ENCODE peak calls at places on chromosome 2, in eight cellular contexts. One of them, this sample, is unnamed. For H3K36me3, the result is how much of the 10 kb centered on the place peaks cover.

GRCh38 chr2:58710795-58711279 is 469.7 kb upstream of the FANCL start:
- DNase-seq in upper lobe of right lung: no peak
- DNase-seq in brain microvascular endothelial cell: no peak
- DNase-seq in HCT116: no peak
- DNase-seq in thoracic aorta: no peak
- DNase-seq in psoas muscle: no peak
- DNase-seq in heart left ventricle: no peak
- DNase-seq in PC-3: no peak
- DNase-seq in this sample: no peak

GRCh38 chr2:184030245-184030644 is 568.1 kb upstream of the ZNF804A start:
- DNase-seq in PC-3: no peak
- DNase-seq in psoas muscle: no peak
- DNase-seq in heart left ventricle: no peak
- DNase-seq in upper lobe of right lung: no peak
- DNase-seq in HCT116: no peak
- DNase-seq in brain microvascular endothelial cell: no peak
- DNase-seq in thoracic aorta: no peak
- DNase-seq in this sample: no peak

GRCh38 chr2:157874997-157875719 is 972 bp downstream of the ACVR1 start:
- DNase-seq in HCT116: no peak
- DNase-seq in heart left ventricle: no peak
- DNase-seq in thoracic aorta: no peak
- DNase-seq in upper lobe of right lung: peak
- DNase-seq in PC-3: peak
- DNase-seq in psoas muscle: peak
- DNase-seq in brain microvascular endothelial cell: peak
- DNase-seq in this sample: peak

GRCh38 chr2:128306081-128306930 is 12.4 kb downstream of the HS6ST1 start:
- DNase-seq in thoracic aorta: no peak
- DNase-seq in upper lobe of right lung: peak
- DNase-seq in heart left ventricle: peak
- DNase-seq in brain microvascular endothelial cell: peak
- DNase-seq in PC-3: peak
- DNase-seq in psoas muscle: peak
- DNase-seq in HCT116: no peak
- DNase-seq in this sample: no peak

GRCh38 chr2:78979380-78980238 is 45.9 kb upstream of the REG3G start:
- DNase-seq in brain microvascular endothelial cell: no peak
- DNase-seq in upper lobe of right lung: no peak
- DNase-seq in PC-3: peak
- DNase-seq in heart left ventricle: no peak
- DNase-seq in HCT116: no peak
- DNase-seq in psoas muscle: peak
- DNase-seq in thoracic aorta: no peak
- DNase-seq in this sample: peak

GRCh38 chr2:6780765-6781274 is 84.9 kb downstream of the CMPK2 start:
- DNase-seq in thoracic aorta: no peak
- DNase-seq in brain microvascular endothelial cell: peak
- DNase-seq in PC-3: peak
- DNase-seq in psoas muscle: peak
- DNase-seq in heart left ventricle: peak
- DNase-seq in HCT116: no peak
- DNase-seq in upper lobe of right lung: peak
- DNase-seq in this sample: peak

GRCh38 chr2:129179199-129179598 is 800.3 kb upstream of the RAB6C start:
- DNase-seq in PC-3: no peak
- DNase-seq in heart left ventricle: no peak
- DNase-seq in brain microvascular endothelial cell: no peak
- DNase-seq in thoracic aorta: no peak
- DNase-seq in upper lobe of right lung: no peak
- DNase-seq in HCT116: no peak
- DNase-seq in psoas muscle: no peak
- DNase-seq in this sample: no peak

GRCh38 chr2:28387082-28387960 is 5.3 kb upstream of the FOSL2 start:
- DNase-seq in brain microvascular endothelial cell: no peak
- DNase-seq in heart left ventricle: no peak
- DNase-seq in upper lobe of right lung: no peak
- DNase-seq in psoas muscle: no peak
- DNase-seq in HCT116: no peak
- DNase-seq in PC-3: peak
- DNase-seq in thoracic aorta: no peak
- DNase-seq in this sample: no peak

GRCh38 chr2:95314964-95315611 is 17.9 kb downstream of the KCNIP3 start:
- DNase-seq in upper lobe of right lung: no peak
- DNase-seq in psoas muscle: peak
- DNase-seq in brain microvascular endothelial cell: peak
- DNase-seq in HCT116: peak
- DNase-seq in PC-3: peak
- DNase-seq in heart left ventricle: peak
- DNase-seq in thoracic aorta: no peak
- DNase-seq in this sample: no peak

GRCh38 chr2:58350484-58350883 is 109.4 kb upstream of the FANCL start:
- DNase-seq in PC-3: no peak
- DNase-seq in HCT116: no peak
- DNase-seq in brain microvascular endothelial cell: no peak
- DNase-seq in heart left ventricle: no peak
- DNase-seq in upper lobe of right lung: no peak
- DNase-seq in psoas muscle: no peak
- DNase-seq in thoracic aorta: no peak
- DNase-seq in this sample: no peak

GRCh38 chr2:50956886-50957285 is 75.0 kb downstream of the NRXN1 start:
- DNase-seq in brain microvascular endothelial cell: no peak
- DNase-seq in HCT116: no peak
- DNase-seq in psoas muscle: no peak
- DNase-seq in PC-3: peak
- DNase-seq in upper lobe of right lung: no peak
- DNase-seq in heart left ventricle: no peak
- DNase-seq in thoracic aorta: no peak
- DNase-seq in this sample: no peak

DNA sequence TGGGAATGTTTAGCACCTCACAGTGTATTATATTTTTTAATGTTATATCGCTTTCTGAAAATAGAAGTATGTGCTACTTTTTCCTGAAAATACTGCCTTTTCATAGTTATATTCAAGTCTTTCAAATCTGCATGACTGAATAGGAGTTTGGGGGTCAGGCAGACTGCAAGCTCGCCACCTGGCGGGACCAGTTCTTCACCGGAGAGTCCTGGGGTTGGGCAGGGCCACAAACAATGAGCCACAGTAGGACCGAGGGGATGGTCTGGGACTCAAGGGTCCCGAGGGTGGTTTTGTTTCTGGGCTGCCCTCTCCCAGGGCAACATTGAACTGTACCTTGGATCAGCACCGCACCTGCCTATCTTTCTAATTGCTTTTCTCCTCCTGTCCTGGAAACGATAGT is 70.6 kb downstream of the VWA3B start:
- DNase-seq in thoracic aorta: no peak
- DNase-seq in PC-3: peak
- DNase-seq in psoas muscle: no peak
- DNase-seq in upper lobe of right lung: no peak
- DNase-seq in brain microvascular endothelial cell: no peak
- DNase-seq in heart left ventricle: no peak
- DNase-seq in HCT116: no peak
- DNase-seq in this sample: no peak
- H3K4me3 ChIP-seq in thoracic aorta: no peak
- H3K4me3 ChIP-seq in PC-3: no peak
- H3K4me3 ChIP-seq in psoas muscle: no peak
- H3K4me3 ChIP-seq in upper lobe of right lung: no peak
- H3K4me3 ChIP-seq in brain microvascular endothelial cell: no peak
- H3K4me3 ChIP-seq in heart left ventricle: no peak
- H3K4me3 ChIP-seq in HCT116: no peak
- H3K4me3 ChIP-seq in this sample: no peak

GRCh38 chr2:74426181-74426758 is 4.7 kb downstream of the WDR54 start:
- DNase-seq in heart left ventricle: no peak
- DNase-seq in upper lobe of right lung: peak
- DNase-seq in brain microvascular endothelial cell: no peak
- DNase-seq in PC-3: no peak
- DNase-seq in HCT116: no peak
- DNase-seq in psoas muscle: no peak
- DNase-seq in thoracic aorta: no peak
- DNase-seq in this sample: no peak
- H3K36me3 ChIP-seq in heart left ventricle: half or more
- H3K36me3 ChIP-seq in upper lobe of right lung: under half
- H3K36me3 ChIP-seq in brain microvascular endothelial cell: under half
- H3K36me3 ChIP-seq in PC-3: under half
- H3K36me3 ChIP-seq in HCT116: half or more
- H3K36me3 ChIP-seq in psoas muscle: under half
- H3K36me3 ChIP-seq in thoracic aorta: under half
- H3K36me3 ChIP-seq in this sample: under half

GRCh38 chr2:174342600-174343342 is 8.0 kb downstream of the SP9 start:
- DNase-seq in psoas muscle: no peak
- DNase-seq in PC-3: no peak
- DNase-seq in heart left ventricle: peak
- DNase-seq in HCT116: no peak
- DNase-seq in brain microvascular endothelial cell: no peak
- DNase-seq in thoracic aorta: no peak
- DNase-seq in upper lobe of right lung: no peak
- DNase-seq in this sample: no peak

GRCh38 chr2:174341995-174342571 is 7.3 kb downstream of the SP9 start:
- DNase-seq in HCT116: no peak
- DNase-seq in heart left ventricle: peak
- DNase-seq in PC-3: no peak
- DNase-seq in upper lobe of right lung: no peak
- DNase-seq in brain microvascular endothelial cell: no peak
- DNase-seq in psoas muscle: peak
- DNase-seq in thoracic aorta: no peak
- DNase-seq in this sample: no peak

GRCh38 chr2:174343343-174343637 is 8.5 kb downstream of the SP9 start:
- DNase-seq in psoas muscle: no peak
- DNase-seq in brain microvascular endothelial cell: no peak
- DNase-seq in PC-3: no peak
- DNase-seq in heart left ventricle: no peak
- DNase-seq in HCT116: no peak
- DNase-seq in upper lobe of right lung: no peak
- DNase-seq in thoracic aorta: no peak
- DNase-seq in this sample: no peak

GRCh38 chr2:174343638-174344455 is 9.1 kb downstream of the SP9 start:
- DNase-seq in PC-3: no peak
- DNase-seq in HCT116: no peak
- DNase-seq in psoas muscle: no peak
- DNase-seq in upper lobe of right lung: no peak
- DNase-seq in thoracic aorta: no peak
- DNase-seq in brain microvascular endothelial cell: no peak
- DNase-seq in heart left ventricle: peak
- DNase-seq in this sample: no peak

GRCh38 chr2:174344716-174345472 is 10.1 kb downstream of the SP9 start:
- DNase-seq in upper lobe of right lung: no peak
- DNase-seq in heart left ventricle: no peak
- DNase-seq in brain microvascular endothelial cell: no peak
- DNase-seq in HCT116: peak
- DNase-seq in PC-3: peak
- DNase-seq in psoas muscle: no peak
- DNase-seq in thoracic aorta: no peak
- DNase-seq in this sample: peak
- TF ChIP-seq CTCF in upper lobe of right lung: peak
- TF ChIP-seq CTCF in heart left ventricle: peak
- TF ChIP-seq CTCF in brain microvascular endothelial cell: peak
- TF ChIP-seq CTCF in HCT116: peak
- TF ChIP-seq CTCF in PC-3: peak
- TF ChIP-seq CTCF in psoas muscle: peak
- TF ChIP-seq CTCF in thoracic aorta: no peak
- TF ChIP-seq CTCF in this sample: peak

GRCh38 chr2:136422512-136422911 is 304.6 kb upstream of the CXCR4 start:
- DNase-seq in psoas muscle: no peak
- DNase-seq in thoracic aorta: no peak
- DNase-seq in brain microvascular endothelial cell: no peak
- DNase-seq in upper lobe of right lung: no peak
- DNase-seq in heart left ventricle: no peak
- DNase-seq in HCT116: no peak
- DNase-seq in PC-3: no peak
- DNase-seq in this sample: no peak

GRCh38 chr2:136424112-136424511 is 306.2 kb upstream of the CXCR4 start:
- DNase-seq in PC-3: no peak
- DNase-seq in brain microvascular endothelial cell: no peak
- DNase-seq in upper lobe of right lung: no peak
- DNase-seq in thoracic aorta: no peak
- DNase-seq in HCT116: no peak
- DNase-seq in psoas muscle: no peak
- DNase-seq in heart left ventricle: no peak
- DNase-seq in this sample: no peak

GRCh38 chr2:136420346-136420745 is 302.4 kb upstream of the CXCR4 start:
- DNase-seq in brain microvascular endothelial cell: no peak
- DNase-seq in HCT116: no peak
- DNase-seq in heart left ventricle: no peak
- DNase-seq in PC-3: no peak
- DNase-seq in upper lobe of right lung: no peak
- DNase-seq in thoracic aorta: no peak
- DNase-seq in psoas muscle: no peak
- DNase-seq in this sample: no peak

DNA sequence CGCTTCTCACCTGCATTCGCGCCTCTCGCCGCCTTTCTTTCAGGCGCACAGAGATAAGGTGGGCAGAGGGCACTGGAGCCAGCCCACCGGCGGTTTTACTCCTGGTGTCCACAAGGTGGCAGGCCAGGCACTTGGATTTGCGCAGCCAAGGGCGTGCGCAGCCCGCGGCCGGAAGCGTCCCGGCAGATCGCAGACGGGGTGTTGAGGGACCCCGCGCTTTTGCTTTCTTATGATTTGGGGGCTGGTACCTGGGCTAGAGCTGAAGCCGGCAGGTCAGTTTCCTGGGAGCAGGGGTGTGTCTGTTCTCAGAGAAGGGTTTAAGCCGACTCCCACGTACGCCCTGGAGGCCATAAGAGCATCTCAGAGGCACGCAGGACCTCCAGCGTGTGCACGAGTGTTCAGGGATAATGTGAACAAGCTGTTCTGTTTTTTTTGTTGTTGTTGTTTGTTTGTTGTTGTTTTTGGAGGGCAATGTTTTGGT is 305.6 kb upstream of the CXCR4 start:
- DNase-seq in HCT116: peak
- DNase-seq in brain microvascular endothelial cell: peak
- DNase-seq in heart left ventricle: peak
- DNase-seq in thoracic aorta: no peak
- DNase-seq in psoas muscle: peak
- DNase-seq in PC-3: peak
- DNase-seq in upper lobe of right lung: peak
- DNase-seq in this sample: peak
- H3K4me3 ChIP-seq in HCT116: peak
- H3K4me3 ChIP-seq in brain microvascular endothelial cell: peak
- H3K4me3 ChIP-seq in heart left ventricle: peak
- H3K4me3 ChIP-seq in thoracic aorta: peak
- H3K4me3 ChIP-seq in psoas muscle: peak
- H3K4me3 ChIP-seq in PC-3: peak
- H3K4me3 ChIP-seq in upper lobe of right lung: peak
- H3K4me3 ChIP-seq in this sample: peak

GRCh38 chr2:238183846-238184245 is 19.6 kb downstream of the ILKAP start:
- DNase-seq in PC-3: no peak
- DNase-seq in brain microvascular endothelial cell: no peak
- DNase-seq in psoas muscle: no peak
- DNase-seq in thoracic aorta: no peak
- DNase-seq in HCT116: no peak
- DNase-seq in heart left ventricle: no peak
- DNase-seq in upper lobe of right lung: no peak
- DNase-seq in this sample: no peak
- H3K36me3 ChIP-seq in PC-3: half or more
- H3K36me3 ChIP-seq in brain microvascular endothelial cell: half or more
- H3K36me3 ChIP-seq in psoas muscle: half or more
- H3K36me3 ChIP-seq in thoracic aorta: half or more
- H3K36me3 ChIP-seq in HCT116: half or more
- H3K36me3 ChIP-seq in heart left ventricle: half or more
- H3K36me3 ChIP-seq in upper lobe of right lung: half or more
- H3K36me3 ChIP-seq in this sample: half or more

This sample was measured in A673.